ENCODE peak calls at places on chromosomes 6 and 20, in seven cellular contexts. One of them, this sample, is unnamed. For H3K27me3, the result is how much of the 10 kb centered on the place peaks cover.

GRCh38 chr6:129593233-129593564 is 116.8 kb downstream of the ARHGAP18 start:
- DNase-seq in heart left ventricle: no peak
- DNase-seq in CD8-positive, alpha-beta T cell: no peak
- DNase-seq in neural progenitor cell: no peak
- DNase-seq in dorsolateral prefrontal cortex: no peak
- DNase-seq in Panc1: no peak
- DNase-seq in Peyer's patch: no peak
- DNase-seq in this sample: no peak

GRCh38 chr20:5602346-5602745 is 147.9 kb upstream of the SHLD1 start:
- DNase-seq in heart left ventricle: no peak
- DNase-seq in CD8-positive, alpha-beta T cell: no peak
- DNase-seq in neural progenitor cell: no peak
- DNase-seq in dorsolateral prefrontal cortex: no peak
- DNase-seq in Panc1: no peak
- DNase-seq in Peyer's patch: no peak
- DNase-seq in this sample: no peak

GRCh38 chr6:25279748-25280616 is 808 bp downstream of the CARMIL1 start:
- DNase-seq in heart left ventricle: peak
- DNase-seq in CD8-positive, alpha-beta T cell: peak
- DNase-seq in neural progenitor cell: peak
- DNase-seq in dorsolateral prefrontal cortex: no peak
- DNase-seq in Panc1: no peak
- DNase-seq in Peyer's patch: peak
- DNase-seq in this sample: peak

GRCh38 chr6:108798672-108799355 is 49.4 kb upstream of the ARMC2 start:
- DNase-seq in heart left ventricle: peak
- DNase-seq in CD8-positive, alpha-beta T cell: peak
- DNase-seq in neural progenitor cell: peak
- DNase-seq in dorsolateral prefrontal cortex: no peak
- DNase-seq in Panc1: no peak
- DNase-seq in Peyer's patch: peak
- DNase-seq in this sample: peak

GRCh38 chr6:1612386-1612893 is 2.7 kb downstream of the FOXC1 start:
- DNase-seq in heart left ventricle: no peak
- DNase-seq in CD8-positive, alpha-beta T cell: no peak
- DNase-seq in neural progenitor cell: no peak
- DNase-seq in dorsolateral prefrontal cortex: no peak
- DNase-seq in Panc1: no peak
- DNase-seq in Peyer's patch: no peak
- DNase-seq in this sample: no peak

GRCh38 chr6:52746213-52746612 is 17.1 kb downstream of the GSTA2 start:
- DNase-seq in heart left ventricle: no peak
- DNase-seq in CD8-positive, alpha-beta T cell: no peak
- DNase-seq in neural progenitor cell: no peak
- DNase-seq in dorsolateral prefrontal cortex: no peak
- DNase-seq in Panc1: no peak
- DNase-seq in Peyer's patch: no peak
- DNase-seq in this sample: no peak

GRCh38 chr6:27163858-27164257 is 83.6 kb upstream of the PRSS16 start:
- DNase-seq in heart left ventricle: no peak
- DNase-seq in CD8-positive, alpha-beta T cell: no peak
- DNase-seq in neural progenitor cell: no peak
- DNase-seq in dorsolateral prefrontal cortex: no peak
- DNase-seq in Panc1: no peak
- DNase-seq in Peyer's patch: no peak
- DNase-seq in this sample: no peak

GRCh38 chr6:21479140-21479539 is 114.4 kb upstream of the SOX4 start:
- DNase-seq in heart left ventricle: peak
- DNase-seq in CD8-positive, alpha-beta T cell: no peak
- DNase-seq in neural progenitor cell: no peak
- DNase-seq in dorsolateral prefrontal cortex: no peak
- DNase-seq in Panc1: no peak
- DNase-seq in Peyer's patch: no peak
- DNase-seq in this sample: no peak

GRCh38 chr20:63409066-63409833 is 48.1 kb upstream of the CHRNA4 start:
- DNase-seq in heart left ventricle: no peak
- DNase-seq in CD8-positive, alpha-beta T cell: no peak
- DNase-seq in neural progenitor cell: no peak
- DNase-seq in dorsolateral prefrontal cortex: no peak
- DNase-seq in Panc1: no peak
- DNase-seq in Peyer's patch: no peak
- DNase-seq in this sample: no peak

GRCh38 chr6:123529058-123529457 is 107.7 kb downstream of the TRDN start:
- DNase-seq in heart left ventricle: no peak
- DNase-seq in CD8-positive, alpha-beta T cell: no peak
- DNase-seq in neural progenitor cell: no peak
- DNase-seq in dorsolateral prefrontal cortex: no peak
- DNase-seq in Panc1: no peak
- DNase-seq in Peyer's patch: no peak
- DNase-seq in this sample: no peak

GRCh38 chr6:168713839-168714238 is 272.9 kb downstream of the SMOC2 start:
- DNase-seq in heart left ventricle: no peak
- DNase-seq in CD8-positive, alpha-beta T cell: no peak
- DNase-seq in neural progenitor cell: no peak
- DNase-seq in dorsolateral prefrontal cortex: no peak
- DNase-seq in Panc1: no peak
- DNase-seq in Peyer's patch: no peak
- DNase-seq in this sample: no peak

GRCh38 chr6:99609839-99610489 is 3.3 kb downstream of the PRDM13 start:
- DNase-seq in heart left ventricle: no peak
- DNase-seq in CD8-positive, alpha-beta T cell: no peak
- DNase-seq in neural progenitor cell: no peak
- DNase-seq in dorsolateral prefrontal cortex: no peak
- DNase-seq in Panc1: no peak
- DNase-seq in Peyer's patch: no peak
- DNase-seq in this sample: no peak
- H3K27me3 ChIP-seq in heart left ventricle: half or more
- H3K27me3 ChIP-seq in CD8-positive, alpha-beta T cell: half or more
- H3K27me3 ChIP-seq in neural progenitor cell: half or more
- H3K27me3 ChIP-seq in dorsolateral prefrontal cortex: half or more
- H3K27me3 ChIP-seq in Panc1: under half
- H3K27me3 ChIP-seq in Peyer's patch: under half
- H3K27me3 ChIP-seq in this sample: under half

GRCh38 chr6:20335872-20336271 is 65.8 kb upstream of the E2F3 start:
- DNase-seq in heart left ventricle: no peak
- DNase-seq in CD8-positive, alpha-beta T cell: no peak
- DNase-seq in neural progenitor cell: no peak
- DNase-seq in dorsolateral prefrontal cortex: no peak
- DNase-seq in Panc1: no peak
- DNase-seq in Peyer's patch: no peak
- DNase-seq in this sample: peak

GRCh38 chr6:20333870-20334269 is 67.8 kb upstream of the E2F3 start:
- DNase-seq in heart left ventricle: no peak
- DNase-seq in CD8-positive, alpha-beta T cell: no peak
- DNase-seq in neural progenitor cell: no peak
- DNase-seq in dorsolateral prefrontal cortex: no peak
- DNase-seq in Panc1: no peak
- DNase-seq in Peyer's patch: no peak
- DNase-seq in this sample: no peak

GRCh38 chr6:20334334-20334733 is 67.3 kb upstream of the E2F3 start:
- DNase-seq in heart left ventricle: peak
- DNase-seq in CD8-positive, alpha-beta T cell: no peak
- DNase-seq in neural progenitor cell: no peak
- DNase-seq in dorsolateral prefrontal cortex: peak
- DNase-seq in Panc1: no peak
- DNase-seq in Peyer's patch: no peak
- DNase-seq in this sample: no peak

GRCh38 chr6:20332441-20333006 is 69.2 kb upstream of the E2F3 start:
- DNase-seq in heart left ventricle: no peak
- DNase-seq in CD8-positive, alpha-beta T cell: no peak
- DNase-seq in neural progenitor cell: no peak
- DNase-seq in dorsolateral prefrontal cortex: no peak
- DNase-seq in Panc1: no peak
- DNase-seq in Peyer's patch: no peak
- DNase-seq in this sample: no peak

GRCh38 chr6:20334961-20335360 is 66.7 kb upstream of the E2F3 start:
- DNase-seq in heart left ventricle: no peak
- DNase-seq in CD8-positive, alpha-beta T cell: no peak
- DNase-seq in neural progenitor cell: no peak
- DNase-seq in dorsolateral prefrontal cortex: no peak
- DNase-seq in Panc1: no peak
- DNase-seq in Peyer's patch: no peak
- DNase-seq in this sample: no peak
- TF ChIP-seq CTCF in heart left ventricle: no peak
- TF ChIP-seq CTCF in CD8-positive, alpha-beta T cell: no peak
- TF ChIP-seq CTCF in neural progenitor cell: no peak
- TF ChIP-seq CTCF in dorsolateral prefrontal cortex: no peak
- TF ChIP-seq CTCF in Panc1: no peak
- TF ChIP-seq CTCF in Peyer's patch: no peak
- TF ChIP-seq CTCF in this sample: no peak

GRCh38 chr20:58139849-58140786 is 88.3 kb downstream of the ANKRD60 start:
- DNase-seq in heart left ventricle: no peak
- DNase-seq in CD8-positive, alpha-beta T cell: no peak
- DNase-seq in neural progenitor cell: no peak
- DNase-seq in dorsolateral prefrontal cortex: no peak
- DNase-seq in Panc1: no peak
- DNase-seq in Peyer's patch: no peak
- DNase-seq in this sample: no peak
- H3K27me3 ChIP-seq in heart left ventricle: under half
- H3K27me3 ChIP-seq in CD8-positive, alpha-beta T cell: under half
- H3K27me3 ChIP-seq in neural progenitor cell: under half
- H3K27me3 ChIP-seq in dorsolateral prefrontal cortex: under half
- H3K27me3 ChIP-seq in Panc1: under half
- H3K27me3 ChIP-seq in Peyer's patch: under half
- H3K27me3 ChIP-seq in this sample: half or more

DNA sequence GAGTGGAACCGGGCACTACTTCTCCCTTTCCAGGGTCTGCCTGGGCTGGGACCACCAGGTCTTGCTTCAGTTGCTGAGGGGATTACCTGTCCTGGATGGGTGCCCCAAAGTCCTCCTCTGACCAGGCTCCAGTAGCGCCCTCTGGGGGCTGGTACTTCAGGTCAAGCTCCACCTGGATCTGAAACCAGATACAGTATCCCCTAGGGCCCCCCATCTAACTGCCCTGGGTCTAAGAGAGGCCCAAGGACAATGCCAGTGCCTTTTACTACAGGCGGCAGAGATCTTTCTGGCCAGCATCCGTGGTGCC is 11.2 kb upstream of the SPAG4 start:
- DNase-seq in heart left ventricle: no peak
- DNase-seq in CD8-positive, alpha-beta T cell: no peak
- DNase-seq in neural progenitor cell: peak
- DNase-seq in dorsolateral prefrontal cortex: no peak
- DNase-seq in Panc1: no peak
- DNase-seq in Peyer's patch: peak
- DNase-seq in this sample: no peak
- TF ChIP-seq CTCF in heart left ventricle: no peak
- TF ChIP-seq CTCF in CD8-positive, alpha-beta T cell: no peak
- TF ChIP-seq CTCF in neural progenitor cell: peak
- TF ChIP-seq CTCF in dorsolateral prefrontal cortex: no peak
- TF ChIP-seq CTCF in Panc1: no peak
- TF ChIP-seq CTCF in Peyer's patch: peak
- TF ChIP-seq CTCF in this sample: peak

DNA sequence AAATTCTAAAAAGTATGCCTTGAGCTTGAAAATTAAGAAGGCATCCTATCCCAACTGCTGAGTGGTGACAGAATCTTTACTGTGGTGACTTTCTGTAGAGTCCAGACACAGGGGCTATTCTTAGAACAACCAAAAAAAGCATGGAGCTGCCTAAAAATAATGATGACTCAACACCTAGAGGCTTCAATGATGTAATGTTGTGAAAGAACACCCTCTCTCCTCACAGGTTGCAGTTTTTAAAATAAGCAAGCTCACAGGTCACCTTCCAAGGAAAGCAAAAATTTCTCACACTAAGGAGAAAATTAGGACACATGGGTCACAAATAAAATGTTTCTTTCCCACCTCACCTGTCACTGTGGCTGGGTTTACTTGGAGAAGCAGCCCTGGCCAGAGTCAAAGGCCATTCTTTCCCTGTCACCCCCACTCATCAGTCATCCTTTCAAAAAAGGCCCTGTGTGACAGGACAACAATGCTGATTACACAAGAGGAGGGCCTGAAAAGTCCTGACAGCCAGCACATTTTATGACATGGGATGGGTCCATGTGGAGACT is 53.5 kb downstream of the RCAN2 start:
- DNase-seq in heart left ventricle: no peak
- DNase-seq in CD8-positive, alpha-beta T cell: no peak
- DNase-seq in neural progenitor cell: no peak
- DNase-seq in dorsolateral prefrontal cortex: no peak
- DNase-seq in Panc1: no peak
- DNase-seq in Peyer's patch: no peak
- DNase-seq in this sample: no peak
- H3K27me3 ChIP-seq in heart left ventricle: under half
- H3K27me3 ChIP-seq in CD8-positive, alpha-beta T cell: under half
- H3K27me3 ChIP-seq in neural progenitor cell: under half
- H3K27me3 ChIP-seq in dorsolateral prefrontal cortex: under half
- H3K27me3 ChIP-seq in Panc1: under half
- H3K27me3 ChIP-seq in Peyer's patch: under half
- H3K27me3 ChIP-seq in this sample: under half

GRCh38 chr20:25336561-25337422 is 53.8 kb downstream of the ABHD12 start:
- DNase-seq in heart left ventricle: no peak
- DNase-seq in CD8-positive, alpha-beta T cell: no peak
- DNase-seq in neural progenitor cell: peak
- DNase-seq in dorsolateral prefrontal cortex: no peak
- DNase-seq in Panc1: no peak
- DNase-seq in Peyer's patch: no peak
- DNase-seq in this sample: no peak
- TF ChIP-seq CTCF in heart left ventricle: peak
- TF ChIP-seq CTCF in CD8-positive, alpha-beta T cell: no peak
- TF ChIP-seq CTCF in neural progenitor cell: peak
- TF ChIP-seq CTCF in dorsolateral prefrontal cortex: peak
- TF ChIP-seq CTCF in Panc1: peak
- TF ChIP-seq CTCF in Peyer's patch: no peak
- TF ChIP-seq CTCF in this sample: no peak

DNA sequence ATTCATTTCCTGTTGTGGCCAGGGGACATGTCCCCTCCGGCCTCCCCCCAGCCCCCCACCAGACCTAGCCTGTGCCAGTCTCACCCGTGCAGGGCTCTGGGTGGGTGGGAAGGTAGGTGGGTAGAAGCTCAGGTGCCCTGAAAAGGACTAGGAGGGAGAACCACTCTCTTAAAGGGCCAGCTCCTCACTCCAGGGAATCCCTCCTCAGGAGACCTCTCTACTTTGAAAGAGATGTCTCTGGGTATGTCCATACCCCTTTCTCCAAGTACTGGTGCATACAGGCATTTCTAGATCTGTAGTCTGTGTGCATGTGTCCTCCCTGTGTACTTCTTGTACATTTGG is 60.8 kb upstream of the EPB41L1 start:
- DNase-seq in heart left ventricle: no peak
- DNase-seq in CD8-positive, alpha-beta T cell: no peak
- DNase-seq in neural progenitor cell: no peak
- DNase-seq in dorsolateral prefrontal cortex: no peak
- DNase-seq in Panc1: no peak
- DNase-seq in Peyer's patch: no peak
- DNase-seq in this sample: no peak
- H3K27me3 ChIP-seq in heart left ventricle: under half
- H3K27me3 ChIP-seq in CD8-positive, alpha-beta T cell: under half
- H3K27me3 ChIP-seq in neural progenitor cell: half or more
- H3K27me3 ChIP-seq in dorsolateral prefrontal cortex: under half
- H3K27me3 ChIP-seq in Panc1: under half
- H3K27me3 ChIP-seq in Peyer's patch: under half
- H3K27me3 ChIP-seq in this sample: under half